ENCODE peak calls at places on chromosomes 3 and 15, in five cellular contexts. T is CD4-positive, alpha-beta memory T cell; J is PC-3; A is IMR-90; Q is upper lobe of right lung. B is an unnamed sample.

GRCh38 chr3:103403191-103403590 is 968.4 kb downstream of the ZPLD1 start:
- DNase-seq in T (no peak), J (no peak), A (no peak), Q (no peak), B (no peak)

GRCh38 chr3:66989860-66990696 is 8.0 kb upstream of the KBTBD8 start:
- DNase-seq in T (no peak), J (peak; percentile 1), A (no peak), Q (no peak), B (no peak)

GRCh38 chr3:37661615-37662306 is 199.9 kb upstream of the CTDSPL start:
- DNase-seq in T (no peak), J (no peak), A (no peak), Q (peak; percentile 71), B (no peak)

GRCh38 chr3:143535994-143536784 is 312.1 kb downstream of the SLC9A9 start:
- DNase-seq in T (no peak), J (no peak), A (no peak), Q (no peak), B (no peak)

GRCh38 chr15:79837846-79838245 is 59.0 kb downstream of the MTHFS start:
- DNase-seq in T (no peak), J (no peak), A (no peak), Q (no peak), B (no peak)

GRCh38 chr3:64267774-64268604 is 42.7 kb upstream of the PRICKLE2 start:
- DNase-seq in T (no peak), J (no peak), A (peak; percentile 68), Q (peak; percentile 69), B (no peak)

GRCh38 chr3:179898024-179898423 is 138.7 kb downstream of the PEX5L start:
- DNase-seq in T (peak; percentile 5), J (peak; percentile 67), A (peak; percentile 55), Q (no peak), B (peak; percentile 72)

GRCh38 chr3:184710870-184711365 is 946 bp downstream of the MAGEF1 start:
- DNase-seq in T (no peak), J (no peak), A (no peak), Q (no peak), B (no peak)

GRCh38 chr3:4824948-4825325 is 154.3 kb upstream of the BHLHE40 start:
- DNase-seq in T (no peak), J (peak; percentile 88), A (peak; percentile 60), Q (no peak), B (no peak)

GRCh38 chr15:70492240-70493177 is 270.8 kb downstream of the UACA start:
- DNase-seq in T (peak; percentile 87), J (peak; percentile 88), A (peak; percentile 81), Q (peak; percentile 81), B (no peak)

GRCh38 chr3:177478170-177478859 is 281.0 kb upstream of the TBL1XR1 start:
- DNase-seq in T (no peak), J (peak; percentile 98), A (peak; percentile 100), Q (no peak), B (no peak)

GRCh38 chr15:70569718-70570231 is 193.6 kb downstream of the UACA start:
- DNase-seq in T (no peak), J (peak; percentile 47), A (peak; percentile 69), Q (no peak), B (no peak)

GRCh38 chr3:60202052-60202753 is 1049.0 kb downstream of the FHIT start:
- DNase-seq in T (no peak), J (no peak), A (no peak), Q (no peak), B (no peak)

GRCh38 chr3:123930426-123930825 is 30.6 kb downstream of the CCDC14 start:
- DNase-seq in T (no peak), J (no peak), A (no peak), Q (no peak), B (no peak)

GRCh38 chr3:184175506-184175905 is 851 bp downstream of the AP2M1 start:
- DNase-seq in T (peak; percentile 6), J (no peak), A (no peak), Q (no peak), B (no peak)

GRCh38 chr3:33773627-33774026 is 24.8 kb upstream of the PDCD6IP start:
- DNase-seq in T (no peak), J (no peak), A (no peak), Q (no peak), B (no peak)

GRCh38 chr15:45118131-45118588 is 4.0 kb downstream of the DUOXA2 start:
- DNase-seq in T (peak; percentile 78), J (peak; percentile 93), A (peak; percentile 88), Q (peak; percentile 85), B (peak; percentile 85)

GRCh38 chr15:93467327-93467726 is 378.3 kb upstream of the RGMA start:
- DNase-seq in T (no peak), J (no peak), A (no peak), Q (no peak), B (no peak)

GRCh38 chr3:105365536-105366301 is 990 bp upstream of the ALCAM start:
- DNase-seq in T (no peak), J (no peak), A (peak; percentile 67), Q (peak; percentile 48), B (no peak)

GRCh38 chr3:16064660-16065414 is 109.6 kb upstream of the GALNT15 start:
- DNase-seq in T (no peak), J (peak; percentile 53), A (peak; percentile 97), Q (no peak), B (no peak)

GRCh38 chr15:89999676-90000174 is 1.4 kb upstream of the ZNF710 start:
- DNase-seq in T (no peak), J (peak; percentile 9), A (peak; percentile 9), Q (peak; percentile 77), B (no peak)

GRCh38 chr3:127388412-127388811 is 100.6 kb upstream of the PRR20G start:
- DNase-seq in T (no peak), J (no peak), A (no peak), Q (peak; percentile 60), B (no peak)

GRCh38 chr15:71934446-71934845 is 124.1 kb downstream of the NR2E3 start:
- DNase-seq in T (no peak), J (no peak), A (no peak), Q (no peak), B (no peak)

GRCh38 chr3:172520332-172520831 is 2.8 kb downstream of the TNFSF10 start:
- DNase-seq in T (no peak), J (no peak), A (peak; percentile 95), Q (no peak), B (no peak)

GRCh38 chr15:71658827-71659729 is 151.3 kb upstream of the NR2E3 start:
- DNase-seq in T (no peak), J (no peak), A (no peak), Q (no peak), B (no peak)

GRCh38 chr3:44415421-44415820 is 62.0 kb downstream of the ZNF445 start:
- DNase-seq in T (no peak), J (no peak), A (no peak), Q (no peak), B (no peak)

GRCh38 chr3:50435382-50435781 is 68.1 kb downstream of the CACNA2D2 start:
- DNase-seq in T (no peak), J (no peak), A (no peak), Q (no peak), B (no peak)

GRCh38 chr15:44735482-44736260 is 657 bp upstream of the TRIM69 start:
- DNase-seq in T (peak; percentile 36), J (no peak), A (peak; percentile 16), Q (no peak), B (no peak)

GRCh38 chr15:78051622-78052405 is 25.7 kb downstream of the TBC1D2B start:
- DNase-seq in T (no peak), J (peak; percentile 43), A (peak; percentile 56), Q (no peak), B (no peak)

GRCh38 chr15:78050441-78050809 is 27.1 kb downstream of the TBC1D2B start:
- DNase-seq in T (peak; percentile 55), J (no peak), A (no peak), Q (no peak), B (no peak)

GRCh38 chr15:78050851-78051250 is 26.7 kb downstream of the TBC1D2B start:
- DNase-seq in T (no peak), J (no peak), A (no peak), Q (no peak), B (no peak)

GRCh38 chr15:78048410-78048946 is 29.0 kb downstream of the TBC1D2B start:
- DNase-seq in T (no peak), J (no peak), A (no peak), Q (no peak), B (no peak)

DNA sequence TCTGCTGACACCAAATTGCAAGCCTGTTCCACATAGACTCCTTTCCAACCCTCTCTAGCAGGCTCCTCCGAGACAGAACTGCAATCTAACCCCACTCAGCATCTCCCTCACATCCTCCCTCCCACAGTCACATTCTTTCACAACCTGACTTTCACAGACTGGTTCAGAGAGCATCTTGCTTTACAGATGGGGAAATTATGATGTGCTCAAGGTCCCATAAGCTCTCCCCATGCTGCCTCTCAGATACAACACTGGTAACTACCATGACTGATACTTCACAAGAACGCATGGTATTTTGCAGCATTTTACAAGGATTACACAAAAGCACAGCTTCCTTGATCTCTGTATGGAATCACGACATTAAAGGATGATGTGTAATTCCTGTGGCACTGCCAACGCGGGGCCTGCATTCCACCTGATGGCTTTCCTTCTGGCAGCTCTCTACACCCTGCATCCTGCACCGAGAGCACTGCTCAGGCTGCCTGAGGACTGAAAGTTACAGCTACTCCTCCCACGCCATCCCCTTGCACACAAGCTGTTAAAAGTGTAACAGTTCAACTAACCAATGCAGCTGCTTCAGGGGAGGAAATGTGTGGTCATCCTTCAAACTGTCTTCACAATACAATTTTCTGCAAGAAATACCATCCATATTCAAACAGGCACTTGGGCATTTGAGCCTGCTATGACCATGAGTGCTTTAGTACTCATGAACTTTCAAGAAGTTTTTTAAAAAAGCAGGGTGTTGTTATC is 27.6 kb downstream of the TBC1D2B start:
- DNase-seq in T (peak; percentile 59), J (peak; percentile 9), A (peak; percentile 91), Q (no peak), B (no peak)
- H3K4me1 ChIP-seq in T (peaks cover 100% of the 10 kb centered on the region), J (peaks cover 7% of the 10 kb centered on the region), A (peaks cover 33% of the 10 kb centered on the region), Q (peaks cover 88% of the 10 kb centered on the region), B (peaks cover 2% of the 10 kb centered on the region)

DNA sequence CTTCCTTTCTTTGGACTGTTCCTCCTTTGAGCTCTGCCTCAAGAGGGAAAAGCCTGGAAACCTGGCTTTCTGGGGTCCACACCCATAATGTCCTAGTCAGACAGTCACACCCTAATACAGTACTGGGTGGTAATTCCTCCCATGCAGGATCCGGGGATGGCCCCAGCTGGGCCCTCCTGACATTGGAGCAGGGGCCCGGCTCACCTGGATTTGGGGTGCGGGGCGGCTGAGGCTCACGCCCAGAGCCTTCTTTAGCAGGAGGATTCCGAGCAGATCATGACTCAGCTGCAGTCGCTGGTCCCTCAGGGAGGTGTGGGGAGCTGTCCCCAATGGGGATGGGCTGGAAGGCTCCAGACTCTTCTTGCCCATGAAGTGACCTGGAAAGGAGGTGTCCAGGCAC is 1.0 kb downstream of the NMB start:
- DNase-seq in T (no peak), J (no peak), A (no peak), Q (no peak), B (no peak)
- H3K4me1 ChIP-seq in T (peaks cover 47% of the 10 kb centered on the region), J (peaks cover 34% of the 10 kb centered on the region), A (peaks cover 9% of the 10 kb centered on the region), Q (peaks cover 32% of the 10 kb centered on the region), B (no peaks in the 10 kb centered on the region)

GRCh38 chr3:153137626-153138025 is 24.4 kb upstream of the RAP2B start:
- DNase-seq in T (no peak), J (no peak), A (no peak), Q (no peak), B (no peak)
- H3K4me1 ChIP-seq in T (peaks cover 14% of the 10 kb centered on the region), J (peaks cover 48% of the 10 kb centered on the region), A (peaks cover 3% of the 10 kb centered on the region), Q (no peaks in the 10 kb centered on the region), B (no peaks in the 10 kb centered on the region)

DNA sequence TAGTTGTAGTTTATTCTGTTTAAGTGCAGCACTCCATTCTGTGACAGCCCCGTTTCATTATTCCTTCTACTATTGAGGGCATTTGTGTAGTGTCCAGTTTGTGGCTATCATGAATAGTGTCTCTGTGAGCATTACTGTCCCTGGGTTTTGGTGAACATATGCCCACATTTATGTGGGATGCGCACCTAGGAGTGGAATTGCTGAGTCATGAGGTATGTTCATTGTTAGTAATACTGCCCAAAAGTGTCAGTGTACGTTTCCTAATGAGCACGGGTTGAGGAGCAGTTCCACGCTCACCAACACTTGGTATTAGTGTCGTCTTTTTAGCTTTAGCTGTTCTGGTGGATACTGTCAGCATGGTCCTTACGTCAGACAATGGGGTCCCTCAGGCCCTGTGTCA is 131.8 kb downstream of the SLCO3A1 start:
- DNase-seq in T (no peak), J (no peak), A (no peak), Q (no peak), B (no peak)
- H3K4me1 ChIP-seq in T (no peaks in the 10 kb centered on the region), J (no peaks in the 10 kb centered on the region), A (no peaks in the 10 kb centered on the region), Q (no peaks in the 10 kb centered on the region), B (peaks cover under 1% of the 10 kb centered on the region)